ENCODE peak calls at places on chromosomes 2 and 18, in six cellular contexts. C is posterior cingulate gyrus; G is activated CD4-positive, alpha-beta T cell treated with anti-CD3 and anti-CD28 coated beads for 24 hours; A is central memory CD4-positive, alpha-beta T cell; D is Daoy; N is M059J. I is an unnamed sample.

GRCh38 chr2:46170611-46171385 is 126.4 kb upstream of the EPAS1 start:
- DNase-seq in C (no peak), N (peak), A (no peak), D (peak), G (no peak), I (no peak)

GRCh38 chr2:75790121-75790520 is 79.4 kb upstream of the GCFC2 start:
- DNase-seq in A (no peak), D (no peak), G (no peak), N (peak), C (no peak), I (no peak)

GRCh38 chr18:48562075-48562474 is 23.2 kb downstream of the CTIF start:
- DNase-seq in A (no peak), C (no peak), N (peak), G (no peak), D (no peak), I (peak)

GRCh38 chr18:495017-495416 is 5.5 kb downstream of the COLEC12 start:
- DNase-seq in N (peak), C (no peak), G (no peak), D (no peak), A (no peak), I (no peak)

GRCh38 chr2:42868874-42869273 is 76.5 kb upstream of the HAAO start:
- DNase-seq in D (no peak), N (no peak), A (no peak), G (no peak), C (no peak), I (no peak)

GRCh38 chr2:178391701-178392100 is 59.3 kb downstream of the PRKRA start:
- DNase-seq in A (no peak), D (no peak), G (no peak), C (no peak), N (no peak), I (no peak)

GRCh38 chr18:51253476-51253875 is 56.0 kb upstream of the MEX3C start:
- DNase-seq in D (no peak), C (no peak), A (no peak), N (no peak), G (no peak), I (no peak)

GRCh38 chr2:147632193-147632592 is 212.6 kb upstream of the ACVR2A start:
- DNase-seq in D (no peak), C (no peak), N (no peak), G (no peak), A (no peak), I (no peak)

GRCh38 chr2:144671695-144672094 is 151.8 kb upstream of the ZEB2 start:
- DNase-seq in A (no peak), N (peak), D (peak), C (no peak), G (no peak), I (peak)

GRCh38 chr2:26770986-26771586 is 7.0 kb downstream of the SLC35F6 start:
- DNase-seq in G (no peak), D (peak), N (peak), A (no peak), C (peak), I (peak)

GRCh38 chr2:20241973-20242726 is 17.2 kb upstream of the SDC1 start:
- DNase-seq in C (no peak), N (no peak), D (no peak), G (no peak), A (no peak), I (no peak)

I was measured in ELR.